ENCODE peak calls at places on chromosomes 6 and 20, in eight cellular contexts. T, J, D, X, M, P, I and R are unnamed samples.

GRCh38 chr20:51004305-51004727 is 18.6 kb downstream of the KCNG1 start:
- DNase-seq in X (peak; percentile 81), T (no peak), P (no peak), J (no peak), M (no peak), I (peak; percentile 69), D (no peak), R (no peak)

GRCh38 chr20:63309261-63310071 is 16.5 kb downstream of the COL20A1 start:
- DNase-seq in X (peak; percentile 80), T (peak; percentile 19), M (no peak), J (peak; percentile 20), I (no peak), P (no peak), D (peak; percentile 77), R (peak; percentile 41)

GRCh38 chr6:160408528-160408927 is 60.4 kb downstream of the SLC22A3 start:
- DNase-seq in P (no peak), D (no peak), M (no peak), T (no peak), J (no peak), I (no peak), X (no peak), R (no peak)

GRCh38 chr20:62876826-62877728 is 15.5 kb upstream of the TCFL5 start:
- DNase-seq in M (no peak), X (peak; percentile 89), P (no peak), T (peak; percentile 65), I (peak; percentile 87), D (no peak), J (peak; percentile 50), R (no peak)

GRCh38 chr20:32378461-32378860 is 20.3 kb downstream of the ASXL1 start:
- DNase-seq in I (no peak), D (no peak), T (peak; percentile 54), J (no peak), X (no peak), P (no peak), M (no peak), R (no peak)

GRCh38 chr6:166949533-166950442 is 6.6 kb downstream of the RNASET2 start:
- DNase-seq in D (no peak), J (peak; percentile 28), I (peak; percentile 82), M (no peak), P (no peak), T (no peak), X (no peak), R (no peak)

GRCh38 chr20:57596358-57596757 is 23.9 kb downstream of the ZBP1 start:
- DNase-seq in D (no peak), M (no peak), J (no peak), I (no peak), X (no peak), T (no peak), P (no peak), R (no peak)

GRCh38 chr20:52941803-52942202 is 30.4 kb upstream of the TSHZ2 start:
- DNase-seq in X (no peak), M (no peak), I (no peak), D (no peak), P (peak; percentile 82), T (no peak), J (no peak), R (no peak)

GRCh38 chr6:14671261-14671681 is 553.7 kb downstream of the CD83 start:
- DNase-seq in P (no peak), T (no peak), X (no peak), D (no peak), I (no peak), J (no peak), M (peak; percentile 19), R (no peak)

GRCh38 chr6:128204621-128205020 is 303.8 kb upstream of the THEMIS start:
- DNase-seq in M (no peak), I (no peak), J (no peak), P (no peak), X (no peak), D (no peak), T (no peak), R (no peak)

GRCh38 chr20:60820918-60821317 is 431.1 kb upstream of the CDH4 start:
- DNase-seq in X (no peak), I (no peak), J (no peak), T (no peak), P (no peak), D (no peak), M (no peak), R (no peak)

GRCh38 chr20:23061713-23062561 is 12.5 kb upstream of the THBD start:
- DNase-seq in X (no peak), M (no peak), P (no peak), D (no peak), T (peak; percentile 92), J (peak; percentile 17), I (no peak), R (peak; percentile 29)

GRCh38 chr20:57810511-57811372 is 100.9 kb upstream of the PMEPA1 start:
- DNase-seq in I (peak; percentile 64), D (no peak), P (no peak), J (no peak), M (no peak), X (no peak), T (no peak), R (peak; percentile 32)

GRCh38 chr6:102114402-102114801 is 720.9 kb downstream of the GRIK2 start:
- DNase-seq in J (no peak), P (no peak), T (no peak), I (no peak), M (no peak), X (no peak), D (no peak), R (peak; percentile 20)

GRCh38 chr6:112906737-112907136 is 559.6 kb downstream of the RFPL4B start:
- DNase-seq in X (no peak), T (peak; percentile 70), J (no peak), D (no peak), P (no peak), M (no peak), I (no peak), R (peak; percentile 4)

GRCh38 chr6:148064406-148065134 is 278.1 kb upstream of the SASH1 start:
- DNase-seq in M (no peak), X (no peak), D (no peak), J (no peak), I (no peak), T (peak; percentile 90), P (no peak), R (no peak)

GRCh38 chr20:17403496-17403895 is 127.7 kb downstream of the BFSP1 start:
- DNase-seq in T (no peak), I (no peak), M (no peak), D (no peak), J (no peak), P (no peak), X (no peak), R (no peak)

GRCh38 chr6:26330835-26331808 is 33.9 kb upstream of the BTN3A2 start:
- DNase-seq in M (no peak), J (no peak), P (no peak), X (no peak), D (peak; percentile 73), T (peak; percentile 51), I (no peak), R (peak; percentile 73)

GRCh38 chr6:51382838-51383237 is 564.2 kb downstream of the TFAP2B start:
- DNase-seq in M (no peak), I (no peak), P (no peak), T (no peak), J (no peak), D (no peak), X (no peak), R (no peak)

GRCh38 chr20:6848041-6848440 is 80.6 kb downstream of the BMP2 start:
- DNase-seq in P (no peak), M (no peak), T (no peak), I (no peak), D (no peak), X (no peak), J (no peak), R (no peak)

GRCh38 chr6:29975561-29975907 is 33.2 kb downstream of the HLA-A start:
- DNase-seq in T (no peak), I (no peak), J (no peak), M (no peak), D (no peak), P (no peak), X (peak; percentile 78), R (no peak)

GRCh38 chr6:89032599-89032998 is 48.0 kb upstream of the PNRC1 start:
- DNase-seq in P (no peak), T (no peak), D (no peak), M (no peak), I (no peak), X (no peak), J (no peak), R (no peak)
- TF ChIP-seq POLR2AphosphoS5 in P (no peak), T (no peak), D (no peak), M (no peak), I (no peak), X (no peak), J (no peak), R (no peak)

GRCh38 chr6:16154904-16155303 is 26.0 kb downstream of the MYLIP start:
- DNase-seq in J (no peak), I (no peak), M (no peak), T (no peak), P (no peak), X (no peak), D (no peak), R (no peak)

GRCh38 chr6:16150098-16150497 is 21.2 kb downstream of the MYLIP start:
- DNase-seq in M (no peak), X (no peak), T (no peak), I (no peak), J (no peak), D (no peak), P (no peak), R (no peak)

GRCh38 chr6:16157909-16158308 is 29.0 kb downstream of the MYLIP start:
- DNase-seq in P (no peak), T (no peak), D (peak; percentile 73), M (no peak), J (no peak), X (no peak), I (no peak), R (no peak)

GRCh38 chr6:16149305-16149704 is 20.4 kb downstream of the MYLIP start:
- DNase-seq in P (no peak), D (no peak), I (no peak), X (no peak), J (no peak), M (no peak), T (no peak), R (no peak)

DNA sequence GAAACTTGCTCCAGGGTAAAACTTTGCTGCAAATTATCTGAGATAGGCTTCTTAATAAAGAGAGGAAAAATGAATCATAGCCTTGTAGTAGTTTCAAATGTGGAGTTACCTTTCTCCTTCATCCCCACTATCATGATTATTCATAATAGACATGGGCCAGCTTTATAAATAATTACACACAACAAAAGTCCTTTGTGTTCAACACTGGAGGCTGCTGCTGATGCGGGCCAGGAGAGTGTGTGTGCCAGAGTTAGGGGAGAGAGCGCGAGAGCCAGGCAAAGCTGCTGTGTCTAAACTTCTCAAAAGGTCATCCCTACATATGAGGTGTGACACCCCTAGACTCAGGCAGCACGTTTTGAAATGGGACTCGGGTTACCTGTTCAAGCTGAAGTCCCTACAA is 24.6 kb downstream of the MYLIP start:
- DNase-seq in D (no peak), J (no peak), T (no peak), M (no peak), P (no peak), I (no peak), X (no peak), R (no peak)
- TF ChIP-seq POLR2AphosphoS5 in D (no peak), J (no peak), T (no peak), M (no peak), P (no peak), I (no peak), X (no peak), R (no peak)

GRCh38 chr6:73516712-73517489 is 3.9 kb downstream of the EEF1A1 start:
- DNase-seq in J (no peak), T (peak; percentile 14), M (no peak), D (no peak), X (no peak), I (no peak), P (peak; percentile 62), R (no peak)
- TF ChIP-seq POLR2AphosphoS5 in J (no peak), T (peak; percentile 73), M (no peak), D (peak; percentile 48), X (no peak), I (no peak), P (peak; percentile 63), R (peak; percentile 76)

GRCh38 chr6:156599977-156600647 is 177.1 kb upstream of the ARID1B start:
- DNase-seq in T (no peak), P (no peak), M (peak; percentile 22), X (no peak), D (no peak), J (no peak), I (no peak), R (no peak)
- TF ChIP-seq POLR2AphosphoS5 in T (no peak), P (no peak), M (peak; percentile 81), X (no peak), D (no peak), J (no peak), I (no peak), R (no peak)